ENCODE peak calls at places on chromosomes 6 and 20, in four cellular contexts. H, L, I and O are unnamed samples.

GRCh38 chr20:58497911-58498310 is 17.3 kb downstream of the APCDD1L start:
- DNase-seq in H (no peak), L (no peak), I (no peak), O (no peak)

GRCh38 chr6:33689879-33690278 is 21.6 kb downstream of the UQCC2 start:
- DNase-seq in H (no peak), L (no peak), I (no peak), O (no peak)

GRCh38 chr6:72554203-72554564 is 67.7 kb upstream of the KCNQ5 start:
- DNase-seq in H (no peak), L (no peak), I (no peak), O (no peak)

GRCh38 chr6:46490425-46491200 is 636 bp downstream of the RCAN2 start:
- DNase-seq in H (peak; percentile 36), L (peak; percentile 82), I (no peak), O (no peak)

GRCh38 chr6:113558966-113559365 is 298.2 kb upstream of the MARCKS start:
- DNase-seq in H (no peak), L (no peak), I (no peak), O (no peak)

GRCh38 chr20:59680148-59680650 is 75.9 kb downstream of the PHACTR3 start:
- DNase-seq in H (no peak), L (no peak), I (no peak), O (no peak)

GRCh38 chr6:20487669-20488375 is 46.4 kb upstream of the CDKAL1 start:
- DNase-seq in H (no peak), L (no peak), I (no peak), O (no peak)

GRCh38 chr6:168037242-168037641 is 39.8 kb downstream of the KIF25 start:
- DNase-seq in H (no peak), L (no peak), I (peak; percentile 28), O (no peak)

GRCh38 chr6:89952696-89953095 is 58.4 kb downstream of the GJA10 start:
- DNase-seq in H (no peak), L (no peak), I (no peak), O (no peak)
- TF ChIP-seq ZNF274 in H (no peak), L (no peak), I (no peak), O (no peak)

GRCh38 chr20:4470375-4470774 is 251.3 kb upstream of the PRND start:
- DNase-seq in H (no peak), L (no peak), I (no peak), O (no peak)

GRCh38 chr20:4468114-4468513 is 253.6 kb upstream of the PRND start:
- DNase-seq in H (no peak), L (no peak), I (no peak), O (no peak)

GRCh38 chr20:4469910-4470309 is 251.8 kb upstream of the PRND start:
- DNase-seq in H (no peak), L (no peak), I (no peak), O (no peak)

GRCh38 chr20:4471221-4471620 is 250.5 kb upstream of the PRND start:
- DNase-seq in H (no peak), L (no peak), I (no peak), O (no peak)

DNA sequence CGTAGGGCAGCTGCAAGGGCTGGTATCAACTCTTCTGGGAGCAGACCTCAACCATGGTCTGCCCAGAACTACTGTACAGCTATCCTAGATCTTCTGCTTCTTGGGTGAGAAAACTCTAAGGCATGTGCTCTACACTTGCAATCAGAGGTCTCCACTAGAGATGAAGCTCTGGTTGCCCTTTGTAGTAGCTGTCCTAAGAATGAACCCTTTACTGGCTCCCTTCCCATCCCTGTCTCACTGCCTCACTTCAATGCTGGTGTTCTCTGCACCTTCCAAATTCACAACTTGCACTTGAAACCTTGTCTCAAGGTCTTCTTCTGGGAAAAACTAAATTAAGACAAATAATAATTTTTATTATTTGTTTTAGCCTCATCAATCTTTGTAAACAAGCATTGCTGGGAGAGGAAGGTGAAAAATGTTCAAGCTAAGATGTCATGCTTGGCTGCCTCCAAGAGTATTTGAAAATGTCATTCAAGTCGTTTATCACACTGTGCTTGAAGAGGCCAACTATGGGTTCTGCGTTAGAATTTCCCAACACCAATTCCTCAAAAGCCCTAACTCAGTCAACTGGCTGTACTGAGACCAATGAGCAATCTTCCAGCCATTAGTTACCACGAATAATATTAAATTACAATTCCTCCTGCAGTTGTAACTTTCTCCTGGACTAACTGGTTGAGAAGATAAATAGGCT is 255.7 kb upstream of the PRND start:
- DNase-seq in H (no peak), L (no peak), I (no peak), O (no peak)
- TF ChIP-seq FOSL1 in H (no peak), L (no peak), I (no peak), O (no peak)

DNA sequence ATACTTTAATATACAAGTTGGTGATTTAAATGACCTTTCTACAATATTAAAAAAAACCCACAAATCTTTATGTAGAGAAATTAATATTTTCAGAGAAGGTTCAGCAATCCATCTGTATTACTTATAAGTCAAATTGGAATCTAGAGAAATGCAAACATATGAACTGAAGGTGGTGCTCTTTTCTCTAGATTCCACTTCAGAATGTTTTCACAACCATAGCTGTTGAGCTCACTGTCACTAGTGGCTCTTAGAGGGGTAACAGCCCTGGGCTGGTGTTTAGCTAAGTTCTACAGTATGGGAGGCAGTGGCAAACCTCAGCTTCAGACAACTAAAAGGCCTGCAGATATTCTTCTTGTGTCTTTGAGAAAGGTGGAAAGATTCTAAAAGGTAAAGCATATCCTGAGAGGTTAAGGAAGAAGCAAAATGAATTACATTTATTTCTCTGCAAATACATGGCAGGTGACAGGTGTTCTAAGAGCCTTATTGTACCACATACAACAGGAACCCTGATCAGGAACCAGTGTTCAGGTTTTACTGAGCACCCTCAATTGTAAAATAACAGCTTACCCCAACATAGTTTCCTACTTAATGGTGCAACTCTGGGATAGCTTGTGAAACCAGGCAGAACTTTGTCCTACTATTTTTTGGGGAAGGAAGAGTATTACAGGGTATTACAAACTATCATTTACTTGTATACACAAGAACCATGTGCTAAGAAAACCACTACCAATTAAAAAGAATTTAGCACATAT is 56.6 kb upstream of the SAMHD1 start:
- DNase-seq in H (no peak), L (no peak), I (peak; percentile 40), O (no peak)
- TF ChIP-seq SRF in H (no peak), L (no peak), I (no peak), O (no peak)

GRCh38 chr20:48740269-48740603 is 87.6 kb downstream of the PREX1 start:
- DNase-seq in H (no peak), L (no peak), I (no peak), O (no peak)
- TF ChIP-seq ZNF274 in H (no peak), L (no peak), I (no peak), O (no peak)

GRCh38 chr20:61497029-61497627 is 245.1 kb downstream of the CDH4 start:
- DNase-seq in H (no peak), L (no peak), I (no peak), O (no peak)
- TF ChIP-seq FOSL1 in H (no peak), L (no peak), I (no peak), O (no peak)

DNA sequence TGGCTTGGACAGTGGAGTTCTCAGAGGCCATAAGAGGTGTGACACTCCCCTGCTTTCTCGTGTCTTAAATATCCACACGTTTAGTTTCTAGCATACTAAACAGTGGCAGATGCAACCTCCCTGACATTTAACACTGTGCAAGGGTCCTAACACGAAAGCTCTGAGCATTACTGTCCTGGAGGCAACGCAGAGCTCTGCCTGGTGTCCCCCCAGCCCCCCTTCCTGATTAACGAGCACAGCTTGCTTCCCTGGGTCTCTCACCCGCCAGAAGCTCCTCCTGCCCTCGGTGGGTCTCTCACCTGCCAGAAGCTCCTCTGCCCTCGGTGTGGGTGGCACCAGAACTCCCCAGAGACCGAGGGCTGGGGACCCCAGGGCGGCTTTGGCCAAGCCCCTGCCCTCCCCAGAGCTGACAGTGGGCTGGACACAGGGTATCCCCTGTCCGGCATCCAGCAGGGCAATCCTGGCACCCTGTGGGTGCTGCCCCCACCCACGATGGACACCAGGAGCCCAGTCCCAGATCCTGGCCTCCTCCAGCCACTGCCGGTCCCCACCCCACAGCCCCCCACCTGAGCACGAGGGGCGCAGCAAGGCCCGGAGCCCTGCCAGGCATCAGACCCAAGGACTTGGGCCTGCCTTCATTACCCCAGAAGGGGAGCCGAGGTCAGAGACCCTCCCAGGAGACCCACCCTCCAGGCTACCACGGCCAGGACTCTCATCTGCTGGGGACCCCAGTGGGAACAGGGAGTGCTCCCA is 12.4 kb upstream of the KCNQ2 start:
- DNase-seq in H (no peak), L (no peak), I (no peak), O (no peak)
- TF ChIP-seq SRF in H (no peak), L (no peak), I (no peak), O (no peak)

DNA sequence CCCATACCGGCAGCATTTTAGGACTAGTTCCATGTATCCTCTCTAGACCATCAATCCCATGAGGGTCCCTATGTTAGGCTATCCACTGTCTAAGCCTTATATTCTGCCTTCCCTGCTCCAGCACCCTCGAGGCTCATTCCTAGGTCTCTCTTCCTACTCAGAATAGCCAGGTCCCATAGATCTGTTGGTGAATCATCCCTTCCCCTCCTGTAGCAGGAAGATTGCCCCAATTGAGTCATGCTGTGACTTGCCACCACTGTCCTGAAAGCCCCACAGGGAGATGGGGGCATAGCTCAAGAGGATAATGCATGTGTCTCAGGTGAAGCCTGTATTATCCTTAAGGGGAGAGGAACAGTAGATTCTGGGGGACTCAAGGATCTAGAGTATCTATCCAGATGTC is 143.1 kb upstream of the MOCS1 start:
- DNase-seq in H (no peak), L (no peak), I (no peak), O (no peak)
- TF ChIP-seq ZNF274 in H (no peak), L (no peak), I (no peak), O (no peak)

GRCh38 chr20:51529027-51529749 is 13.3 kb downstream of the NFATC2 start:
- DNase-seq in H (peak; percentile 47), L (no peak), I (no peak), O (no peak)
- TF ChIP-seq FOSL1 in H (no peak), L (no peak), I (no peak), O (no peak)

GRCh38 chr20:45467861-45468260 is 1.7 kb upstream of the WFDC2 start:
- DNase-seq in H (no peak), L (no peak), I (no peak), O (no peak)

GRCh38 chr20:45469336-45470261 is at the start of gene WFDC2:
- DNase-seq in H (no peak), L (peak; percentile 78), I (no peak), O (no peak)

GRCh38 chr20:45470939-45471338 is 1.4 kb downstream of the WFDC2 start:
- DNase-seq in H (no peak), L (no peak), I (no peak), O (no peak)

GRCh38 chr20:45467172-45467571 is 2.4 kb upstream of the WFDC2 start:
- DNase-seq in H (no peak), L (no peak), I (no peak), O (no peak)

DNA sequence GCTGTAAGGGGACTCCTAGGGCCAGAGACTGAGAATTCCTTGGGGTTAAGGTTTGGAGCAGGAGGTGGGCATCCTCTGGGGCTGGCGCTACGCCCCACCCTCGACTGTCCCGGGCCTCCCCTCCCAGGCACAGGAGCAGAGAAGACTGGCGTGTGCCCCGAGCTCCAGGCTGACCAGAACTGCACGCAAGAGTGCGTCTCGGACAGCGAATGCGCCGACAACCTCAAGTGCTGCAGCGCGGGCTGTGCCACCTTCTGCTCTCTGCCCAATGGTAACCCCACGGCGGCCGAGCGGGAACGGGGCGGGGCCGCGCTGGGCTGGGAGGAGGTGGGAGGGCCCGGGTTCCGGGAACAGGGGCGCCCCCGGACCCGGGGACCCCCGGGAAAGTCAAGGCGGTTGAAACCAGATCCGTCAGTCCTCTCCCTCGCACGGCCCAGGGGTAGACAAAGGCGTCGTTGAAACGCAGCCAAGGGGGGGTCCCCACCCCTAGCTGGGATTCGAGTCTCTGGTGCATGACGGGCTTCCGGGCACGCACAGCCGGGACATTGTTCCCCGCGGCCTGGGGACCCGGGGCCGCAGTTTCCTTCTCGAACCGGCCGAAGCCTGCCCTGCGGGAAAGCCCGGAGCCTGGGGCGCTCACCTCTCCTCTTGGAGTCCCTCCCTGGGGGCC is 844 bp downstream of the WFDC2 start:
- DNase-seq in H (no peak), L (peak; percentile 87), I (no peak), O (no peak)
- TF ChIP-seq SRF in H (no peak), L (no peak), I (no peak), O (no peak)